ENCODE peak calls at places on chromosomes 5 and 9, in ten cellular contexts. V is CD4-positive, alpha-beta T cell; W is astrocyte; G is endothelial cell; M is HTR-8/SVneo; Y is dermis microvascular lymphatic vessel endothelial cell; U is effector memory CD8-positive, alpha-beta T cell; O is OCI-LY7; C is WERI-Rb-1; K is activated T-helper 1 cell treated with Interleukin-2 at 50 U/mL for 16 hours. Z is an unnamed sample.

GRCh38 chr5:178445534-178445933 is 144.7 kb downstream of the COL23A1 start:
- DNase-seq in O (no peak), G (no peak), M (no peak), K (no peak), U (no peak), W (no peak), V (no peak), C (no peak), Y (no peak), Z (no peak)

GRCh38 chr9:135156525-135157510 is 69.3 kb downstream of the OLFM1 start:
- DNase-seq in M (peak; percentile 48), Y (peak; percentile 41), C (no peak), G (peak; percentile 80), W (peak; percentile 20), K (no peak), U (no peak), O (peak; percentile 11), V (no peak), Z (peak; percentile 92)

GRCh38 chr5:2113348-2114131 is 230.8 kb upstream of the IRX4 start:
- DNase-seq in G (no peak), K (no peak), W (no peak), V (no peak), M (no peak), C (no peak), Y (no peak), U (no peak), O (no peak), Z (no peak)

GRCh38 chr9:75891277-75892167 is 1.0 kb downstream of the PCSK5 start:
- DNase-seq in G (peak; percentile 35), C (peak; percentile 17), V (no peak), K (no peak), W (peak; percentile 19), Y (peak; percentile 2), M (no peak), O (no peak), U (no peak), Z (peak; percentile 48)

GRCh38 chr9:91771027-91771426 is 179.0 kb downstream of the ROR2 start:
- DNase-seq in G (no peak), V (no peak), O (peak; percentile 6), U (no peak), Y (no peak), M (peak; percentile 48), C (no peak), K (no peak), W (peak; percentile 92), Z (peak; percentile 51)

GRCh38 chr5:138664276-138664943 is 88.8 kb upstream of the CTNNA1 start:
- DNase-seq in O (no peak), C (peak; percentile 82), V (no peak), M (no peak), G (no peak), K (no peak), U (no peak), Y (no peak), W (peak; percentile 42), Z (no peak)

GRCh38 chr9:684950-685340 is 156.6 kb upstream of the DMRT1 start:
- DNase-seq in G (no peak), Y (peak; percentile 85), O (no peak), C (no peak), V (no peak), K (no peak), U (no peak), W (peak; percentile 76), M (no peak), Z (no peak)

GRCh38 chr5:151740336-151740942 is 18.0 kb downstream of the ATOX1 start:
- DNase-seq in G (peak; percentile 51), M (peak; percentile 78), O (peak; percentile 70), U (peak; percentile 43), W (peak; percentile 95), K (no peak), V (no peak), C (peak; percentile 43), Y (peak; percentile 78), Z (peak; percentile 76)

GRCh38 chr9:73143606-73144328 is 7.9 kb upstream of the ANXA1 start:
- DNase-seq in V (no peak), G (no peak), U (no peak), M (peak; percentile 54), C (no peak), Y (peak; percentile 52), W (peak; percentile 88), K (no peak), O (no peak), Z (no peak)

GRCh38 chr9:136494531-136495215 is 11.8 kb upstream of the SEC16A start:
- DNase-seq in K (no peak), M (no peak), C (no peak), O (no peak), W (peak; percentile 41), U (no peak), G (no peak), V (no peak), Y (no peak), Z (no peak)

GRCh38 chr5:127898551-127899213 is 184.9 kb upstream of the SLC12A2 start:
- DNase-seq in Y (no peak), K (no peak), C (no peak), M (no peak), V (no peak), G (no peak), W (no peak), U (no peak), O (no peak), Z (no peak)

GRCh38 chr5:132681476-132681831 is 7.7 kb downstream of the IL4 start:
- DNase-seq in C (no peak), G (no peak), U (no peak), K (no peak), W (no peak), V (no peak), Y (no peak), M (no peak), O (peak; percentile 63), Z (no peak)

GRCh38 chr9:71944754-71945409 is 33.4 kb downstream of the C9orf85 start:
- DNase-seq in Y (no peak), V (no peak), W (no peak), K (no peak), M (no peak), O (no peak), G (no peak), U (no peak), C (no peak), Z (no peak)

GRCh38 chr5:54799645-54800044 is 185.7 kb downstream of the ESM1 start:
- DNase-seq in O (no peak), G (no peak), K (no peak), V (no peak), U (no peak), M (no peak), W (no peak), Y (no peak), C (no peak), Z (no peak)

Z was measured in H9.